ENCODE peak calls at places on chromosomes 2 and 18, in five cellular contexts. One of them, this sample, is unnamed.

GRCh38 chr2:9206991-9207640 is 504 bp downstream of the ASAP2 start:
- DNase-seq in adrenal gland: peak; percentile 34
- DNase-seq in BJ: no peak
- DNase-seq in cardiac fibroblast: no peak
- DNase-seq in stimulated activated naive B cell treated with anti-CD40 and anti-IgM and Interleukin-4, amounts not matched to agents 10 μg/mL and 1 μg/mL and 100 μg/mL, for 72 hours: no peak
- DNase-seq in this sample: no peak

GRCh38 chr2:71510196-71510807 is 56.9 kb downstream of the DYSF start:
- DNase-seq in adrenal gland: peak; percentile 70
- DNase-seq in BJ: no peak
- DNase-seq in cardiac fibroblast: peak; percentile 75
- DNase-seq in stimulated activated naive B cell treated with anti-CD40 and anti-IgM and Interleukin-4, amounts not matched to agents 10 μg/mL and 1 μg/mL and 100 μg/mL, for 72 hours: peak; percentile 55
- DNase-seq in this sample: no peak

GRCh38 chr2:54915101-54915500 is 135.2 kb downstream of the RTN4 start:
- DNase-seq in adrenal gland: no peak
- DNase-seq in BJ: no peak
- DNase-seq in cardiac fibroblast: no peak
- DNase-seq in stimulated activated naive B cell treated with anti-CD40 and anti-IgM and Interleukin-4, amounts not matched to agents 10 μg/mL and 1 μg/mL and 100 μg/mL, for 72 hours: no peak
- DNase-seq in this sample: no peak

GRCh38 chr18:12296087-12296403 is 12.0 kb upstream of the TUBB6 start:
- DNase-seq in adrenal gland: no peak
- DNase-seq in BJ: no peak
- DNase-seq in cardiac fibroblast: peak; percentile 67
- DNase-seq in stimulated activated naive B cell treated with anti-CD40 and anti-IgM and Interleukin-4, amounts not matched to agents 10 μg/mL and 1 μg/mL and 100 μg/mL, for 72 hours: no peak
- DNase-seq in this sample: no peak

GRCh38 chr2:8692783-8693768 is 11.2 kb downstream of the ID2 start:
- DNase-seq in adrenal gland: peak; percentile 46
- DNase-seq in BJ: no peak
- DNase-seq in cardiac fibroblast: no peak
- DNase-seq in stimulated activated naive B cell treated with anti-CD40 and anti-IgM and Interleukin-4, amounts not matched to agents 10 μg/mL and 1 μg/mL and 100 μg/mL, for 72 hours: no peak
- DNase-seq in this sample: no peak

GRCh38 chr2:58702302-58702696 is 461.2 kb upstream of the FANCL start:
- DNase-seq in adrenal gland: no peak
- DNase-seq in BJ: no peak
- DNase-seq in cardiac fibroblast: no peak
- DNase-seq in stimulated activated naive B cell treated with anti-CD40 and anti-IgM and Interleukin-4, amounts not matched to agents 10 μg/mL and 1 μg/mL and 100 μg/mL, for 72 hours: no peak
- DNase-seq in this sample: no peak

GRCh38 chr18:75923169-75923568 is 495.7 kb upstream of the SMIM21 start:
- DNase-seq in adrenal gland: no peak
- DNase-seq in BJ: peak; percentile 31
- DNase-seq in cardiac fibroblast: peak; percentile 14
- DNase-seq in stimulated activated naive B cell treated with anti-CD40 and anti-IgM and Interleukin-4, amounts not matched to agents 10 μg/mL and 1 μg/mL and 100 μg/mL, for 72 hours: no peak
- DNase-seq in this sample: no peak

GRCh38 chr2:33380001-33380609 is 96.3 kb upstream of the RASGRP3 start:
- DNase-seq in adrenal gland: no peak
- DNase-seq in BJ: no peak
- DNase-seq in cardiac fibroblast: peak; percentile 50
- DNase-seq in stimulated activated naive B cell treated with anti-CD40 and anti-IgM and Interleukin-4, amounts not matched to agents 10 μg/mL and 1 μg/mL and 100 μg/mL, for 72 hours: no peak
- DNase-seq in this sample: no peak

GRCh38 chr2:219722276-219722883 is 95.0 kb downstream of the SLC4A3 start:
- DNase-seq in adrenal gland: no peak
- DNase-seq in BJ: no peak
- DNase-seq in cardiac fibroblast: no peak
- DNase-seq in stimulated activated naive B cell treated with anti-CD40 and anti-IgM and Interleukin-4, amounts not matched to agents 10 μg/mL and 1 μg/mL and 100 μg/mL, for 72 hours: no peak
- DNase-seq in this sample: no peak

GRCh38 chr2:123993728-123994323 is 31.3 kb upstream of the CNTNAP5 start:
- DNase-seq in adrenal gland: peak; percentile 16
- DNase-seq in BJ: no peak
- DNase-seq in cardiac fibroblast: peak; percentile 62
- DNase-seq in stimulated activated naive B cell treated with anti-CD40 and anti-IgM and Interleukin-4, amounts not matched to agents 10 μg/mL and 1 μg/mL and 100 μg/mL, for 72 hours: no peak
- DNase-seq in this sample: no peak

GRCh38 chr2:219125886-219126270 is 34.7 kb downstream of the NHEJ1 start:
- DNase-seq in adrenal gland: no peak
- DNase-seq in BJ: no peak
- DNase-seq in cardiac fibroblast: peak; percentile 27
- DNase-seq in stimulated activated naive B cell treated with anti-CD40 and anti-IgM and Interleukin-4, amounts not matched to agents 10 μg/mL and 1 μg/mL and 100 μg/mL, for 72 hours: no peak
- DNase-seq in this sample: no peak

GRCh38 chr18:59454909-59455727 is 96.1 kb upstream of the LMAN1 start:
- DNase-seq in adrenal gland: no peak
- DNase-seq in BJ: no peak
- DNase-seq in cardiac fibroblast: no peak
- DNase-seq in stimulated activated naive B cell treated with anti-CD40 and anti-IgM and Interleukin-4, amounts not matched to agents 10 μg/mL and 1 μg/mL and 100 μg/mL, for 72 hours: no peak
- DNase-seq in this sample: no peak

GRCh38 chr2:169528271-169528701 is 18.8 kb downstream of the KLHL41 start:
- DNase-seq in adrenal gland: peak; percentile 66
- DNase-seq in BJ: no peak
- DNase-seq in cardiac fibroblast: peak; percentile 71
- DNase-seq in stimulated activated naive B cell treated with anti-CD40 and anti-IgM and Interleukin-4, amounts not matched to agents 10 μg/mL and 1 μg/mL and 100 μg/mL, for 72 hours: peak; percentile 40
- DNase-seq in this sample: no peak

GRCh38 chr2:95158441-95158840 is 1.2 kb downstream of the ZNF514 start:
- DNase-seq in adrenal gland: no peak
- DNase-seq in BJ: no peak
- DNase-seq in cardiac fibroblast: no peak
- DNase-seq in stimulated activated naive B cell treated with anti-CD40 and anti-IgM and Interleukin-4, amounts not matched to agents 10 μg/mL and 1 μg/mL and 100 μg/mL, for 72 hours: no peak
- DNase-seq in this sample: no peak

GRCh38 chr2:18244840-18245239 is 315.6 kb downstream of the RDH14 start:
- DNase-seq in adrenal gland: no peak
- DNase-seq in BJ: no peak
- DNase-seq in cardiac fibroblast: no peak
- DNase-seq in stimulated activated naive B cell treated with anti-CD40 and anti-IgM and Interleukin-4, amounts not matched to agents 10 μg/mL and 1 μg/mL and 100 μg/mL, for 72 hours: no peak
- DNase-seq in this sample: no peak

GRCh38 chr2:38959938-38960608 is 70.4 kb downstream of the ARHGEF33 start:
- DNase-seq in adrenal gland: peak; percentile 84
- DNase-seq in BJ: no peak
- DNase-seq in cardiac fibroblast: peak; percentile 85
- DNase-seq in stimulated activated naive B cell treated with anti-CD40 and anti-IgM and Interleukin-4, amounts not matched to agents 10 μg/mL and 1 μg/mL and 100 μg/mL, for 72 hours: peak; percentile 49
- DNase-seq in this sample: peak; percentile 23

GRCh38 chr2:204950695-204951094 is 405.4 kb downstream of the PARD3B start:
- DNase-seq in adrenal gland: no peak
- DNase-seq in BJ: no peak
- DNase-seq in cardiac fibroblast: peak; percentile 48
- DNase-seq in stimulated activated naive B cell treated with anti-CD40 and anti-IgM and Interleukin-4, amounts not matched to agents 10 μg/mL and 1 μg/mL and 100 μg/mL, for 72 hours: no peak
- DNase-seq in this sample: peak; percentile 41

GRCh38 chr2:85682378-85682777 is 11.8 kb upstream of the GNLY start:
- DNase-seq in adrenal gland: no peak
- DNase-seq in BJ: no peak
- DNase-seq in cardiac fibroblast: no peak
- DNase-seq in stimulated activated naive B cell treated with anti-CD40 and anti-IgM and Interleukin-4, amounts not matched to agents 10 μg/mL and 1 μg/mL and 100 μg/mL, for 72 hours: no peak
- DNase-seq in this sample: no peak

GRCh38 chr2:64859208-64860161 is 129.7 kb upstream of the SLC1A4 start:
- DNase-seq in adrenal gland: peak; percentile 92
- DNase-seq in BJ: peak; percentile 70
- DNase-seq in cardiac fibroblast: peak; percentile 88
- DNase-seq in stimulated activated naive B cell treated with anti-CD40 and anti-IgM and Interleukin-4, amounts not matched to agents 10 μg/mL and 1 μg/mL and 100 μg/mL, for 72 hours: no peak
- DNase-seq in this sample: peak; percentile 80

GRCh38 chr2:45935791-45936622 is 284.5 kb downstream of the PRKCE start:
- DNase-seq in adrenal gland: peak; percentile 96
- DNase-seq in BJ: peak; percentile 94
- DNase-seq in cardiac fibroblast: peak; percentile 100
- DNase-seq in stimulated activated naive B cell treated with anti-CD40 and anti-IgM and Interleukin-4, amounts not matched to agents 10 μg/mL and 1 μg/mL and 100 μg/mL, for 72 hours: peak; percentile 67
- DNase-seq in this sample: peak; percentile 91

GRCh38 chr2:29463181-29463900 is 348.1 kb downstream of the CLIP4 start:
- DNase-seq in adrenal gland: no peak
- DNase-seq in BJ: peak; percentile 58
- DNase-seq in cardiac fibroblast: peak; percentile 90
- DNase-seq in stimulated activated naive B cell treated with anti-CD40 and anti-IgM and Interleukin-4, amounts not matched to agents 10 μg/mL and 1 μg/mL and 100 μg/mL, for 72 hours: no peak
- DNase-seq in this sample: peak; percentile 82